ENCODE peak calls at places on chromosomes 7 and 10, in eight cellular contexts. M, N, W, I, G, R, H and E are unnamed samples.

GRCh38 chr10:122567056-122567660 is 6.6 kb downstream of the DMBT1 start:
- DNase-seq in M (no peak), N (peak), W (peak), I (peak), G (peak), R (no peak), H (no peak), E (no peak)

GRCh38 chr10:7611909-7612308 is 54.9 kb downstream of the ITIH5 start:
- DNase-seq in M (no peak), N (no peak), W (no peak), I (no peak), G (no peak), R (no peak), H (no peak), E (no peak)

GRCh38 chr7:22885824-22886255 is 63.2 kb upstream of the TOMM7 start:
- DNase-seq in M (no peak), N (no peak), W (no peak), I (no peak), G (no peak), R (no peak), H (no peak), E (no peak)

GRCh38 chr7:41573017-41573416 is 129.9 kb downstream of the INHBA start:
- DNase-seq in M (no peak), N (no peak), W (no peak), I (no peak), G (no peak), R (no peak), H (peak), E (no peak)

GRCh38 chr7:44587843-44588711 is 6.0 kb upstream of the TMED4 start:
- DNase-seq in M (no peak), N (no peak), W (no peak), I (peak), G (peak), R (no peak), H (peak), E (no peak)

GRCh38 chr10:23172429-23172828 is 19.7 kb upstream of the PTF1A start:
- DNase-seq in M (no peak), N (peak), W (no peak), I (no peak), G (no peak), R (no peak), H (no peak), E (no peak)

GRCh38 chr10:86411281-86411841 is 44.8 kb upstream of the GRID1 start:
- DNase-seq in M (no peak), N (no peak), W (no peak), I (no peak), G (peak), R (no peak), H (peak), E (peak)

GRCh38 chr10:112985701-112986510 is 35.9 kb downstream of the TCF7L2 start:
- DNase-seq in M (no peak), N (no peak), W (no peak), I (no peak), G (no peak), R (no peak), H (peak), E (no peak)

GRCh38 chr10:8738987-8739386 is 684.5 kb downstream of the GATA3 start:
- DNase-seq in M (no peak), N (no peak), W (no peak), I (no peak), G (no peak), R (no peak), H (no peak), E (no peak)

GRCh38 chr7:93835684-93836083 is 54.9 kb downstream of the TFPI2 start:
- DNase-seq in M (no peak), N (no peak), W (no peak), I (no peak), G (no peak), R (no peak), H (no peak), E (no peak)

GRCh38 chr7:34133356-34133982 is 228.1 kb downstream of the BMPER start:
- DNase-seq in M (no peak), N (no peak), W (no peak), I (peak), G (no peak), R (no peak), H (peak), E (no peak)

GRCh38 chr7:477626-478220 is 41.9 kb downstream of the PDGFA start:
- DNase-seq in M (no peak), N (no peak), W (peak), I (peak), G (no peak), R (no peak), H (no peak), E (no peak)

GRCh38 chr10:111455776-111456426 is 379.1 kb downstream of the ADRA2A start:
- DNase-seq in M (no peak), N (no peak), W (no peak), I (no peak), G (no peak), R (no peak), H (no peak), E (no peak)

GRCh38 chr10:124353091-124353815 is 65.5 kb downstream of the OAT start:
- DNase-seq in M (no peak), N (no peak), W (peak), I (no peak), G (peak), R (peak), H (no peak), E (no peak)

GRCh38 chr7:21867816-21868646 is 77.7 kb downstream of the CDCA7L start:
- DNase-seq in M (no peak), N (no peak), W (no peak), I (no peak), G (no peak), R (no peak), H (no peak), E (no peak)

GRCh38 chr10:3477683-3478082 is 305.1 kb upstream of the PITRM1 start:
- DNase-seq in M (no peak), N (no peak), W (no peak), I (no peak), G (peak), R (no peak), H (no peak), E (no peak)

GRCh38 chr10:44752451-44753441 is 158.4 kb upstream of the TMEM72 start:
- DNase-seq in M (no peak), N (no peak), W (no peak), I (no peak), G (no peak), R (no peak), H (peak), E (no peak)

GRCh38 chr10:90447836-90448235 is 410.0 kb downstream of the HTR7 start:
- DNase-seq in M (no peak), N (no peak), W (no peak), I (no peak), G (no peak), R (no peak), H (no peak), E (no peak)

GRCh38 chr7:34837826-34838225 is 179.8 kb downstream of the NPSR1 start:
- DNase-seq in M (no peak), N (no peak), W (no peak), I (peak), G (no peak), R (no peak), H (no peak), E (no peak)

GRCh38 chr7:24864214-24864817 is 107.1 kb upstream of the GSDME start:
- DNase-seq in M (no peak), N (no peak), W (no peak), I (no peak), G (no peak), R (no peak), H (no peak), E (no peak)

GRCh38 chr10:11208908-11209809 is 191.5 kb downstream of the CELF2 start:
- DNase-seq in M (peak), N (no peak), W (no peak), I (no peak), G (no peak), R (no peak), H (no peak), E (no peak)

GRCh38 chr10:58385784-58386112 is 538 bp downstream of the TFAM start:
- DNase-seq in M (no peak), N (peak), W (no peak), I (peak), G (peak), R (peak), H (no peak), E (no peak)

GRCh38 chr7:16982640-16983103 is 100.9 kb upstream of the AGR3 start:
- DNase-seq in M (no peak), N (no peak), W (no peak), I (no peak), G (no peak), R (no peak), H (peak), E (no peak)

GRCh38 chr7:77855371-77856083 is 57.0 kb downstream of the PHTF2 start:
- DNase-seq in M (no peak), N (no peak), W (no peak), I (no peak), G (no peak), R (no peak), H (no peak), E (no peak)

GRCh38 chr10:64206409-64206808 is 685.2 kb downstream of the REEP3 start:
- DNase-seq in M (no peak), N (no peak), W (no peak), I (no peak), G (no peak), R (no peak), H (no peak), E (no peak)

GRCh38 chr7:113367187-113367586 is 248.8 kb upstream of the SMIM30 start:
- DNase-seq in M (no peak), N (no peak), W (no peak), I (no peak), G (no peak), R (no peak), H (no peak), E (no peak)

GRCh38 chr7:13407911-13408310 is 581.6 kb downstream of the ETV1 start:
- DNase-seq in M (no peak), N (no peak), W (no peak), I (no peak), G (no peak), R (no peak), H (no peak), E (no peak)

GRCh38 chr10:110495731-110496552 is 1.8 kb upstream of the DUSP5 start:
- DNase-seq in M (peak), N (peak), W (peak), I (peak), G (peak), R (no peak), H (peak), E (no peak)

GRCh38 chr10:49369216-49370162 is 26.4 kb downstream of the DRGX start:
- DNase-seq in M (peak), N (no peak), W (no peak), I (no peak), G (no peak), R (peak), H (no peak), E (peak)

GRCh38 chr10:21173433-21173963 is 276.4 kb upstream of the NEBL start:
- DNase-seq in M (no peak), N (no peak), W (no peak), I (no peak), G (no peak), R (no peak), H (no peak), E (no peak)

GRCh38 chr7:17677408-17677807 is 262.9 kb downstream of the SNX13 start:
- DNase-seq in M (no peak), N (no peak), W (no peak), I (no peak), G (no peak), R (no peak), H (peak), E (no peak)

GRCh38 chr7:155773531-155773930 is 38.7 kb downstream of the SHH start:
- DNase-seq in M (no peak), N (no peak), W (no peak), I (no peak), G (no peak), R (no peak), H (no peak), E (no peak)

GRCh38 chr10:14431868-14432267 is 101.1 kb upstream of the FRMD4A start:
- DNase-seq in M (no peak), N (no peak), W (no peak), I (no peak), G (no peak), R (no peak), H (no peak), E (no peak)

GRCh38 chr10:109454691-109455090 is 468.6 kb downstream of the XPNPEP1 start:
- DNase-seq in M (no peak), N (no peak), W (no peak), I (no peak), G (no peak), R (no peak), H (no peak), E (no peak)

GRCh38 chr10:122421054-122421625 is 33.3 kb upstream of the ARMS2 start:
- DNase-seq in M (no peak), N (no peak), W (no peak), I (no peak), G (no peak), R (no peak), H (no peak), E (no peak)

GRCh38 chr10:54402576-54402975 is 398.5 kb downstream of the PCDH15 start:
- DNase-seq in M (no peak), N (no peak), W (no peak), I (peak), G (no peak), R (no peak), H (no peak), E (no peak)
- TF ChIP-seq CTCF in M (peak), N (peak), W (peak), I (peak), G (peak), R (no peak), H (peak), E (peak)

DNA sequence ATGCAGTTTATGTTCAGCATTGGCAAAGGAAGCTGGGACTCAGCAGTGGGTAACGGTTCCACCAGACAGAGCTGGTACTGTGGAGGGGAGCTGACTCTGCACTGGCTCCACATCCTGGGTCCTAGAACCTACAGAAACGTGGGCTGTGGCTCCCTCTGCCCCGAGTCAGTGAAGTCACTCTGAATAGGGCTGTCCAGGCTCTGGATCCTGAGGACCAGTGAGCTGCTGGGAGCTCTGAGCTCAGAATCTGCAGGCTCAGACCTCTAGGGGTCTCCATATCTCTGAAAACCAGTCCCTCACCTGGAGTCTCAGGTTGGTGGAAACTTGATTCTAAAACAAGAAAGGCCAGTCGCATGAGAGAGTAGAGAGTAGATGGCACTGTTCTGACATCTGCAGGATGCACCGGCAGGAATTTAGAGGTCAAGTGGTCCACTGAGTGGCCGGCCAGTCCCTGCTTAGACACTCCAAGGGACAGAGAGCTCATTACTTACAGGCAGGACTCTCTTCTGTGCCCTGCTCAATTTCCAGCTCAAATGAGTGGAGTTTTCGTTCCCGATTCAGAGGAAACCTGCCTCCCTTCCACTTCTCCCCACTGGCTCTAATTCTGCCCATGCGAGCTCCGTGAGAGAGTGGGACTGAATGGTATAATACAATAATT is 18.6 kb downstream of the NPFFR1 start:
- DNase-seq in M (no peak), N (peak), W (no peak), I (peak), G (no peak), R (peak), H (no peak), E (no peak)
- TF ChIP-seq CTCF in M (peak), N (no peak), W (no peak), I (peak), G (no peak), R (no peak), H (peak), E (no peak)

GRCh38 chr7:2688409-2689342 is 674 bp downstream of the AMZ1 start:
- DNase-seq in M (no peak), N (peak), W (peak), I (no peak), G (no peak), R (no peak), H (peak), E (no peak)

GRCh38 chr7:2689951-2690705 is 2.1 kb downstream of the AMZ1 start:
- DNase-seq in M (no peak), N (no peak), W (no peak), I (no peak), G (no peak), R (no peak), H (peak), E (no peak)

GRCh38 chr7:2691223-2691818 is 3.3 kb downstream of the AMZ1 start:
- DNase-seq in M (no peak), N (no peak), W (no peak), I (no peak), G (no peak), R (no peak), H (no peak), E (no peak)

GRCh38 chr7:2687881-2688318 is at the start of gene AMZ1:
- DNase-seq in M (no peak), N (no peak), W (peak), I (no peak), G (no peak), R (no peak), H (peak), E (no peak)

GRCh38 chr7:2689343-2689847 is 1.4 kb downstream of the AMZ1 start:
- DNase-seq in M (no peak), N (no peak), W (no peak), I (no peak), G (no peak), R (no peak), H (no peak), E (no peak)
- TF ChIP-seq CTCF in M (no peak), N (no peak), W (no peak), I (no peak), G (no peak), R (no peak), H (no peak), E (no peak)

DNA sequence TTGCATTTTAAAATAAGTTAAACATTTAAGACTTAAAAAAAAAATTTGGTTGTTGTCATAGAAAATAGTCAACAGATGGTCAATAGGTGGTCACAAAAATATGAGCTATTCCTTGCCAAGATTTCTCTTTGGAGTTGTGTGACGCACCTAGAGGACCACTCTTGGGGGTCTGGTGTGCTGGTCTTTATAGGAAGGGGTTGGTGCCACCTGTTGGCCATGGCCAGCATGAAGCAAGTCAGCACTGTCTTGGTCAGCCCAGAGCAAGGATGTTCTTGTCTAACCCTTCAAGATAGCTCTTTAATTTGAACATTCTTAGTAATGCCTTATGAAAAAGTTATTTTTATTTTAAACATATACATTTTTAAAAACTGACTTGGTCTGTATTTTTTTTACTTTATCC is 267.9 kb upstream of the CNTNAP2 start:
- DNase-seq in M (no peak), N (peak), W (no peak), I (peak), G (no peak), R (no peak), H (no peak), E (no peak)
- TF ChIP-seq CTCF in M (no peak), N (peak), W (no peak), I (peak), G (no peak), R (no peak), H (no peak), E (peak)

GRCh38 chr7:71473366-71473967 is 341.5 kb downstream of the GALNT17 start:
- DNase-seq in M (no peak), N (no peak), W (no peak), I (no peak), G (no peak), R (no peak), H (no peak), E (no peak)
- TF ChIP-seq CTCF in M (no peak), N (no peak), W (no peak), I (no peak), G (no peak), R (no peak), H (no peak), E (no peak)

GRCh38 chr10:30977385-30977784 is 54.3 kb downstream of the ZNF438 start:
- DNase-seq in M (no peak), N (no peak), W (no peak), I (no peak), G (no peak), R (no peak), H (no peak), E (no peak)
- TF ChIP-seq CTCF in M (no peak), N (no peak), W (no peak), I (no peak), G (no peak), R (no peak), H (no peak), E (no peak)

GRCh38 chr7:10128748-10129147 is 844.9 kb upstream of the PHF14 start:
- DNase-seq in M (no peak), N (peak), W (no peak), I (peak), G (no peak), R (no peak), H (no peak), E (no peak)
- TF ChIP-seq CTCF in M (no peak), N (no peak), W (no peak), I (peak), G (no peak), R (no peak), H (peak), E (peak)

GRCh38 chr7:133789951-133790350 is 337.2 kb upstream of the LRGUK start:
- DNase-seq in M (no peak), N (no peak), W (no peak), I (peak), G (no peak), R (no peak), H (no peak), E (no peak)
- TF ChIP-seq CTCF in M (no peak), N (no peak), W (no peak), I (no peak), G (no peak), R (no peak), H (no peak), E (no peak)